ENCODE peak calls at places on chromosome 7, in four cellular contexts. One of them, this sample, is unnamed.
A peak's percentile ranks its signal among the peaks of the same experiment; 100 is the strongest.

GRCh38 chr7:87505557-87506242 is 30.2 kb upstream of the ABCB4 start:
- DNase-seq in T-helper 9 cell: no peak
- DNase-seq in EH: no peak
- DNase-seq in right lobe of liver: no peak
- DNase-seq in this sample: no peak

GRCh38 chr7:47735431-47736345 is 153.8 kb upstream of the TNS3 start:
- DNase-seq in T-helper 9 cell: no peak
- DNase-seq in right lobe of liver: no peak
- DNase-seq in EH: no peak
- DNase-seq in this sample: no peak

GRCh38 chr7:99472561-99473314 is at the start of gene ZNF789:
- DNase-seq in T-helper 9 cell: peak; percentile 97
- DNase-seq in EH: peak; percentile 95
- DNase-seq in right lobe of liver: peak; percentile 98
- DNase-seq in this sample: peak; percentile 98

GRCh38 chr7:18663321-18663720 is 167.8 kb downstream of the HDAC9 start:
- DNase-seq in T-helper 9 cell: no peak
- DNase-seq in right lobe of liver: peak; percentile 15
- DNase-seq in EH: no peak
- DNase-seq in this sample: no peak

GRCh38 chr7:105838273-105839141 is 37.9 kb downstream of the ATXN7L1 start:
- DNase-seq in EH: peak; percentile 51
- DNase-seq in T-helper 9 cell: no peak
- DNase-seq in right lobe of liver: no peak
- DNase-seq in this sample: no peak

GRCh38 chr7:73437091-73437490 is 3.5 kb downstream of the FZD9 start:
- DNase-seq in right lobe of liver: no peak
- DNase-seq in EH: no peak
- DNase-seq in T-helper 9 cell: no peak
- DNase-seq in this sample: no peak

GRCh38 chr7:88337556-88337955 is 30.9 kb upstream of the STEAP4 start:
- DNase-seq in right lobe of liver: no peak
- DNase-seq in T-helper 9 cell: no peak
- DNase-seq in EH: peak; percentile 32
- DNase-seq in this sample: no peak

GRCh38 chr7:6385110-6385792 is 62.5 kb downstream of the DAGLB start:
- DNase-seq in T-helper 9 cell: no peak
- DNase-seq in EH: peak; percentile 95
- DNase-seq in right lobe of liver: no peak
- DNase-seq in this sample: no peak

GRCh38 chr7:44308741-44309270 is 16.6 kb downstream of the CAMK2B start:
- DNase-seq in EH: no peak
- DNase-seq in right lobe of liver: peak; percentile 11
- DNase-seq in T-helper 9 cell: no peak
- DNase-seq in this sample: no peak

GRCh38 chr7:117068511-117069155 is 115.3 kb downstream of the ST7 start:
- DNase-seq in T-helper 9 cell: no peak
- DNase-seq in right lobe of liver: no peak
- DNase-seq in EH: no peak
- DNase-seq in this sample: no peak

GRCh38 chr7:110204527-110204926 is 886.4 kb upstream of the LRRN3 start:
- DNase-seq in right lobe of liver: no peak
- DNase-seq in T-helper 9 cell: no peak
- DNase-seq in EH: peak; percentile 26
- DNase-seq in this sample: no peak

GRCh38 chr7:35697414-35698175 is 2.7 kb upstream of the HERPUD2 start:
- DNase-seq in T-helper 9 cell: no peak
- DNase-seq in EH: peak; percentile 72
- DNase-seq in right lobe of liver: no peak
- DNase-seq in this sample: no peak

GRCh38 chr7:28102778-28103177 is 77.8 kb downstream of the JAZF1 start:
- DNase-seq in right lobe of liver: no peak
- DNase-seq in EH: peak; percentile 75
- DNase-seq in T-helper 9 cell: no peak
- DNase-seq in this sample: no peak

GRCh38 chr7:6536899-6537298 is 14.4 kb downstream of the GRID2IP start:
- DNase-seq in T-helper 9 cell: no peak
- DNase-seq in right lobe of liver: no peak
- DNase-seq in EH: no peak
- DNase-seq in this sample: no peak

GRCh38 chr7:37201003-37201875 is 247.4 kb downstream of the ELMO1 start:
- DNase-seq in right lobe of liver: peak; percentile 75
- DNase-seq in EH: peak; percentile 74
- DNase-seq in T-helper 9 cell: peak; percentile 21
- DNase-seq in this sample: no peak

GRCh38 chr7:54841772-54842707 is 83.0 kb upstream of the SEC61G start:
- DNase-seq in right lobe of liver: peak; percentile 67
- DNase-seq in EH: peak; percentile 91
- DNase-seq in T-helper 9 cell: no peak
- DNase-seq in this sample: no peak

GRCh38 chr7:148484486-148484885 is 106.1 kb upstream of the C7orf33 start:
- DNase-seq in EH: no peak
- DNase-seq in right lobe of liver: no peak
- DNase-seq in T-helper 9 cell: no peak
- DNase-seq in this sample: no peak

GRCh38 chr7:4136501-4137110 is 545.5 kb upstream of the FOXK1 start:
- DNase-seq in EH: no peak
- DNase-seq in right lobe of liver: no peak
- DNase-seq in T-helper 9 cell: no peak
- DNase-seq in this sample: no peak

GRCh38 chr7:15309891-15310290 is 251.9 kb downstream of the AGMO start:
- DNase-seq in T-helper 9 cell: no peak
- DNase-seq in right lobe of liver: no peak
- DNase-seq in EH: no peak
- DNase-seq in this sample: no peak

GRCh38 chr7:158257516-158258410 is 329.9 kb downstream of the PTPRN2 start:
- DNase-seq in EH: no peak
- DNase-seq in right lobe of liver: no peak
- DNase-seq in T-helper 9 cell: no peak
- DNase-seq in this sample: no peak

This sample was measured in CD4-positive, alpha-beta T cell.